ENCODE peak calls at places on chromosomes 6 and 20, in four cellular contexts. V is IMR-90, U is mammary epithelial cell, P is astrocyte. F is an unnamed sample.

GRCh38 chr20:44959082-44959895 is 908 bp downstream of the TOMM34 start:
- DNase-seq in P (peak; percentile 67), U (peak; percentile 86), V (peak; percentile 86), F (peak; percentile 56)

GRCh38 chr6:128520436-128521301 is at the start of gene PTPRK:
- DNase-seq in V (peak; percentile 91), U (peak; percentile 91), P (peak; percentile 84), F (peak; percentile 94)

GRCh38 chr6:34587851-34588250 is 31.7 kb upstream of the SPDEF start:
- DNase-seq in U (no peak), P (no peak), V (no peak), F (no peak)

GRCh38 chr6:816510-817084 is 123.7 kb upstream of the EXOC2 start:
- DNase-seq in U (no peak), P (no peak), V (no peak), F (no peak)

GRCh38 chr20:39910536-39910935 is 778.5 kb downstream of the MAFB start:
- DNase-seq in V (no peak), P (no peak), U (no peak), F (no peak)

GRCh38 chr6:137873273-137873762 is 6.3 kb downstream of the TNFAIP3 start:
- DNase-seq in V (peak; percentile 92), U (peak; percentile 96), P (peak; percentile 86), F (no peak)

GRCh38 chr20:11734431-11734830 is 183.3 kb upstream of the BTBD3 start:
- DNase-seq in P (no peak), U (no peak), V (no peak), F (no peak)

GRCh38 chr6:167568407-167569024 is 243.6 kb downstream of the TTLL2 start:
- DNase-seq in P (no peak), V (no peak), U (no peak), F (no peak)

GRCh38 chr6:51323056-51323455 is 504.4 kb downstream of the TFAP2B start:
- DNase-seq in U (no peak), V (no peak), P (no peak), F (no peak)

GRCh38 chr6:106557837-106558236 is 71.5 kb downstream of the RTN4IP1 start:
- DNase-seq in P (no peak), V (no peak), U (no peak), F (no peak)

GRCh38 chr6:147274776-147275175 is 70.6 kb downstream of the STXBP5 start:
- DNase-seq in V (no peak), U (no peak), P (no peak), F (no peak)

GRCh38 chr6:21597706-21598273 is 4.2 kb downstream of the SOX4 start:
- DNase-seq in V (no peak), P (no peak), U (peak; percentile 35), F (no peak)

GRCh38 chr6:163710552-163710951 is 296.0 kb downstream of the QKI start:
- DNase-seq in V (no peak), U (no peak), P (no peak), F (no peak)

GRCh38 chr6:44002071-44002590 is 125.1 kb downstream of the MRPL14 start:
- DNase-seq in U (no peak), V (no peak), P (no peak), F (no peak)

GRCh38 chr6:53725791-53726575 is 60.4 kb upstream of the KLHL31 start:
- DNase-seq in P (peak; percentile 27), U (peak; percentile 48), V (peak; percentile 69), F (peak; percentile 77)

GRCh38 chr6:109687271-109687721 is 3.7 kb downstream of the AK9 start:
- DNase-seq in P (peak; percentile 94), U (peak; percentile 94), V (peak; percentile 96), F (no peak)

GRCh38 chr20:45119556-45120266 is 4.6 kb downstream of the WFDC12 start:
- DNase-seq in U (no peak), P (no peak), V (no peak), F (no peak)

GRCh38 chr6:166954118-166954713 is 2.1 kb downstream of the RNASET2 start:
- DNase-seq in P (no peak), U (no peak), V (no peak), F (no peak)

GRCh38 chr20:51767867-51768758 is at the start of gene ATP9A:
- DNase-seq in V (peak; percentile 31), U (peak; percentile 14), P (peak; percentile 22), F (no peak)

GRCh38 chr20:59194023-59194935 is 30.7 kb downstream of the ZNF831 start:
- DNase-seq in V (no peak), U (no peak), P (no peak), F (no peak)

GRCh38 chr20:44738779-44739477 is 6.7 kb upstream of the KCNK15 start:
- DNase-seq in U (peak; percentile 73), P (peak; percentile 56), V (peak; percentile 67), F (peak; percentile 77)

GRCh38 chr20:63093966-63094766 is 87.4 kb upstream of the BHLHE23 start:
- DNase-seq in V (no peak), U (no peak), P (no peak), F (no peak)

GRCh38 chr20:36017034-36017951 is 48.9 kb downstream of the CNBD2 start:
- DNase-seq in U (no peak), V (peak; percentile 56), P (peak; percentile 63), F (no peak)

GRCh38 chr20:25204550-25205276 is 9.2 kb downstream of the ENTPD6 start:
- DNase-seq in U (peak; percentile 36), V (no peak), P (no peak), F (no peak)

GRCh38 chr20:4726710-4727391 is 5.1 kb downstream of the PRND start:
- DNase-seq in V (peak; percentile 82), P (peak; percentile 73), U (no peak), F (no peak)

GRCh38 chr6:160400426-160400825 is 52.2 kb downstream of the SLC22A3 start:
- DNase-seq in P (peak; percentile 59), U (peak; percentile 16), V (no peak), F (peak; percentile 81)

GRCh38 chr20:23200914-23201313 is 114.8 kb upstream of the CD93 start:
- DNase-seq in U (peak; percentile 45), V (peak; percentile 8), P (peak; percentile 10), F (no peak)

DNA sequence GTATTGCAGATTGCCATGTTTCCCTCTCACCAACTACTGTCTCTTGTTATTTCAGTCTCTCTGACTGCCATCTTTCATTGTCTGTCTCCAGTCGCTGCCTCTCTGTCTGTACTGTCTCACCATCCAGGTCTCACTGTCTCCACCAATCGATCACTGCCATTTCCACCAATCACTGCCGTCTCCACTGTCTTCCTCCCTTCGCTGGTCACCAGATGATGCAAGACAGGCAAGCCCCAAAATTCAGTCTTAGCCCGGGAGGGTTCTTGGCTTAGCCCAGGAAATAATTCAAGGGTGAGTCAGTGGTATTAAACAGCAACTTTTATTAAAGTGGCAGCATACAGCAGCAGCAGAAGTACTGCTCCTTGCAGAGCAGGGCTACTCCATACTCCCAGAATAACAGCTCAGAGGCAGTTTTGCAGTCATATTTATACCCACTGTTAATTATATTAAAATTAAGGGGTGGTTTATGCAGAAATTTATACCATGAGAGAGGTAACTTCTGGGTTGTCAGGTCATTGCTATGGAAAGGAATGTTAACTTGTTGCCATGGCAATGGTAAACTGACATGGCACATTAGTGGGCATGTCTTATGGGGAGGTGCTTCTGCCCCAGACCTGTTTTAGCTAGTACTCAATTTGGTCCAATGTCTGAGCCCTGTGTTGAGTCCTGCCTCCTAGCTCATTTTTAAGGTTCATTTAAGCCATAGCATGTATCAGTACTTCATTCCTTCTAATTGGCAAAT is 23.0 kb upstream of the ECHDC1 start:
- DNase-seq in V (peak; percentile 98), U (peak; percentile 99), P (peak; percentile 94), F (no peak)
- H3K4me2 ChIP-seq in V (peak overlapping the region; percentile 29), U (peak overlapping the region; percentile 64), P (peak overlapping the region; percentile 76), F (no peak overlapping the region)

GRCh38 chr20:56779452-56780143 is 150.5 kb downstream of the TFAP2C start:
- DNase-seq in P (no peak), V (no peak), U (no peak), F (no peak)

GRCh38 chr20:56773731-56774130 is 144.6 kb downstream of the TFAP2C start:
- DNase-seq in U (no peak), V (no peak), P (no peak), F (no peak)

GRCh38 chr20:56776345-56776744 is 147.2 kb downstream of the TFAP2C start:
- DNase-seq in V (no peak), P (no peak), U (no peak), F (no peak)

GRCh38 chr20:56778765-56779195 is 149.7 kb downstream of the TFAP2C start:
- DNase-seq in U (no peak), V (peak; percentile 42), P (peak; percentile 38), F (no peak)

GRCh38 chr20:56774873-56775272 is 145.8 kb downstream of the TFAP2C start:
- DNase-seq in U (no peak), P (no peak), V (no peak), F (no peak)
- H3K4me2 ChIP-seq in U (no peak overlapping the region), P (no peak overlapping the region), V (no peak overlapping the region), F (no peak overlapping the region)

DNA sequence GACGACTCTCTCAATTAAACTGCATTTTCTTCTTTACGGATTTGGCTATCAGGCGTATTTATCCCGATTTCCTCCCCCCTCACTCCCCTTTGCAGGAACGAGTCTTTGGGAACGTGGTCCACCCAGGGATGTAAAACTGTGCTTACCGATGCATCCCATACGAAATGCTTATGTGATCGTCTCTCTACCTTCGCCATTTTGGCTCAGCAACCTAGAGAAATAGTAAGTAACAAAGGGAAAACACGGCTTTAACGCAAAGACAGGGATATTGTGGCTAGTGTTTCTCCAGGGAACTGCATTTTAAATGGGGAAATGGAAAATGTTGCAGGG is 563.6 kb downstream of the LMBRD1 start:
- DNase-seq in P (peak; percentile 0), V (no peak), U (no peak), F (no peak)
- H3K4me2 ChIP-seq in P (peak overlapping the region; percentile 76), V (no peak overlapping the region), U (no peak overlapping the region), F (no peak overlapping the region)

DNA sequence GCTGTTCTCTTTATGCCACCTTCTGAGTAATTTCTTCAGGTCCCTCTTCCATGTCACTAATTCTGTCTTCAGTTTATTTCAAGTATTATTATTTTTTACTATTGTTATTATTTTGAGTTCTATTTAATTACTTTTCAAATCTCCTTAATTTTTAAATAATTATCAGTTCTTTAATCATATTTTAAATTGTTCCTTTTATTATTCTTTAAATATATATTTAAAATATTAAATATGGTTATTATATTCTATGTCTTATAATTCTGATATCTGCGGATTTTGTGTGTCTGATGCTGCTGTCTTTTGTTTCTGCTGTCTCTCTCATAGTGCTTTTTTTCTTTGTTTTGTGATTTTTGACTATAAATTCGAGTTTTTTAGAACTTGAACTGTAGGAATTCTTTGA is 2.2 kb downstream of the POLR1H start:
- DNase-seq in P (no peak), V (no peak), U (no peak), F (no peak)
- H3K4me2 ChIP-seq in P (no peak overlapping the region), V (no peak overlapping the region), U (no peak overlapping the region), F (no peak overlapping the region)

DNA sequence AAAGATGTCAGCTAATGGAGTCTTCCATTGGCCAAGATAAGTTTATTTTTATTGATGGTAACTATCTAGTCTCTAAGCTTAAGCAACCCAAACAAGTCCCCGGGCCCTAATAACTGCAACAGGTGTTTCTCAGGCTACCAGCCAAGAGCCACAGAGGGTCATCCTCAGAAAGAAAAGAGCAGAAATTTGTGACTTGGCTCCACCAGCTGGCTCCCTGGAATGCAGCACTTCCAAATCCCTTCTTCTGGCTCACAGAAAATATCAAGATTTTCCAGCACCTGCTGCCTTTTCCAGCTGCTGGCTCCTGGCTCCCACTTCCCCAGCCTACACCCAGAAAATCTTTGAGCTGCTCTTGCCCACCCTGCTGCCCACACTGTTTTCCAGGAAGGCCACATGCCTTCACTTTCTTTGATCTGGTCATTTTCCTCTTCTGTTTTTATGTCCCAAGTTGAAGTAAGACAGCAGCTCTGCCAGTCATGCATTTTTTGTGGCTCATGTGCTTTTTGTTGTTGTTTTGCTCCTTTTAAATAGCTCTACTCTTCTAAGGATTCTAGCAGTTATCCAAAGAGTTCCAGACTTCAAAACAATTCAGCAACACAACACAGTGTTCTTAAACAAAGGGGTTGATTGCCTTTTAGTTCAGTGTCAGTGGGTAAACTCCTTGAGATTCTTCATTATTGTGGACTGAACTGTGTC is 151.0 kb upstream of the SMLR1 start:
- DNase-seq in U (no peak), P (no peak), V (no peak), F (no peak)
- H3K4me2 ChIP-seq in U (no peak overlapping the region), P (no peak overlapping the region), V (no peak overlapping the region), F (no peak overlapping the region)

F was measured in MM.1S.